ENCODE peak calls at places on chromosomes 11 and 22, in eight cellular contexts. One of them, this sample, is unnamed.
A peak's percentile ranks its signal among the peaks of the same experiment; 100 is the strongest.

GRCh38 chr11:34632105-34632780 is 11.3 kb downstream of the EHF start:
- DNase-seq in ovary: no peak
- DNase-seq in AG09309: no peak
- DNase-seq in fibroblast of lung: no peak
- DNase-seq in nephron progenitor cell: no peak
- DNase-seq in GM23338: no peak
- DNase-seq in fibroblast of mammary gland: no peak
- DNase-seq in esophagus muscularis mucosa: no peak
- DNase-seq in this sample: no peak

GRCh38 chr11:63680842-63681207 is 475 bp upstream of the RTN3 start:
- DNase-seq in ovary: peak; percentile 32
- DNase-seq in AG09309: no peak
- DNase-seq in fibroblast of lung: no peak
- DNase-seq in nephron progenitor cell: no peak
- DNase-seq in GM23338: peak; percentile 37
- DNase-seq in fibroblast of mammary gland: peak; percentile 44
- DNase-seq in esophagus muscularis mucosa: no peak
- DNase-seq in this sample: peak; percentile 2

GRCh38 chr11:2781413-2782274 is 81.8 kb upstream of the KCNQ1OT1 start:
- DNase-seq in ovary: peak; percentile 38
- DNase-seq in AG09309: no peak
- DNase-seq in fibroblast of lung: peak; percentile 14
- DNase-seq in nephron progenitor cell: no peak
- DNase-seq in GM23338: no peak
- DNase-seq in fibroblast of mammary gland: no peak
- DNase-seq in esophagus muscularis mucosa: peak; percentile 89
- DNase-seq in this sample: peak; percentile 1

GRCh38 chr11:64237484-64237951 is 3.1 kb downstream of the VEGFB start:
- DNase-seq in ovary: peak; percentile 53
- DNase-seq in AG09309: no peak
- DNase-seq in fibroblast of lung: no peak
- DNase-seq in nephron progenitor cell: no peak
- DNase-seq in GM23338: no peak
- DNase-seq in fibroblast of mammary gland: no peak
- DNase-seq in esophagus muscularis mucosa: no peak
- DNase-seq in this sample: no peak

GRCh38 chr11:118434553-118435232 is 1.6 kb upstream of the KMT2A start:
- DNase-seq in ovary: peak; percentile 35
- DNase-seq in AG09309: no peak
- DNase-seq in fibroblast of lung: peak; percentile 26
- DNase-seq in nephron progenitor cell: peak; percentile 62
- DNase-seq in GM23338: peak; percentile 73
- DNase-seq in fibroblast of mammary gland: peak; percentile 24
- DNase-seq in esophagus muscularis mucosa: no peak
- DNase-seq in this sample: peak; percentile 41

GRCh38 chr22:19626666-19627065 is 87.6 kb upstream of the SEPTIN5 start:
- DNase-seq in ovary: no peak
- DNase-seq in AG09309: no peak
- DNase-seq in fibroblast of lung: no peak
- DNase-seq in nephron progenitor cell: no peak
- DNase-seq in GM23338: no peak
- DNase-seq in fibroblast of mammary gland: no peak
- DNase-seq in esophagus muscularis mucosa: no peak
- DNase-seq in this sample: no peak

GRCh38 chr11:88651556-88651955 is 314.0 kb upstream of the CTSC start:
- DNase-seq in ovary: no peak
- DNase-seq in AG09309: peak; percentile 4
- DNase-seq in fibroblast of lung: no peak
- DNase-seq in nephron progenitor cell: no peak
- DNase-seq in GM23338: no peak
- DNase-seq in fibroblast of mammary gland: peak; percentile 40
- DNase-seq in esophagus muscularis mucosa: no peak
- DNase-seq in this sample: no peak

GRCh38 chr11:94308024-94308423 is 3.6 kb downstream of the IZUMO1R start:
- DNase-seq in ovary: no peak
- DNase-seq in AG09309: no peak
- DNase-seq in fibroblast of lung: no peak
- DNase-seq in nephron progenitor cell: no peak
- DNase-seq in GM23338: no peak
- DNase-seq in fibroblast of mammary gland: no peak
- DNase-seq in esophagus muscularis mucosa: no peak
- DNase-seq in this sample: no peak

GRCh38 chr11:90646706-90647105 is 423.9 kb upstream of the CHORDC1 start:
- DNase-seq in ovary: no peak
- DNase-seq in AG09309: no peak
- DNase-seq in fibroblast of lung: no peak
- DNase-seq in nephron progenitor cell: no peak
- DNase-seq in GM23338: no peak
- DNase-seq in fibroblast of mammary gland: no peak
- DNase-seq in esophagus muscularis mucosa: no peak
- DNase-seq in this sample: no peak

DNA sequence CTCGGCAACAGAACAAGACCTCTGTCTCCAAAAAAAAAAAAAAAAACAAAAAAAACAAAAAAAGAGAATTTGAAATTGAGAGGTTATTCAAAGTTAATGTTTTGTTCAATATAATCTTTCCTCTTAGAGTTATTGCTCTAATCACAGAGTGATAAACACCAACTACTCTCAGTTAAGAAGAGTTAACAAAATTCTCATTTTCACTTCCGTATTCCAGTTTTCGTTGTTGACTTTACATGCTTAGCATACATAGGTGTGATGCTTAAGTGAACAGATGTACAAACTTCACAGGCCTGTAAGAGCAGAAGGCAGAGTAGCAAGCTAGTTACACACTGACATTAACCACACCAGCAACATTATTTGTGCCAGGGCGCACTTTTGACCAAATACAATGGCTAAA is 12.3 kb downstream of the EIF4ENIF1 start:
- DNase-seq in ovary: no peak
- DNase-seq in AG09309: no peak
- DNase-seq in fibroblast of lung: no peak
- DNase-seq in nephron progenitor cell: no peak
- DNase-seq in GM23338: no peak
- DNase-seq in fibroblast of mammary gland: no peak
- DNase-seq in esophagus muscularis mucosa: no peak
- DNase-seq in this sample: no peak
- TF ChIP-seq CTCF in ovary: no peak
- TF ChIP-seq CTCF in AG09309: no peak
- TF ChIP-seq CTCF in fibroblast of lung: no peak
- TF ChIP-seq CTCF in nephron progenitor cell: no peak
- TF ChIP-seq CTCF in GM23338: no peak
- TF ChIP-seq CTCF in fibroblast of mammary gland: no peak
- TF ChIP-seq CTCF in esophagus muscularis mucosa: no peak
- TF ChIP-seq CTCF in this sample: no peak

GRCh38 chr11:43516316-43516820 is 157.6 kb downstream of the TTC17 start:
- DNase-seq in ovary: no peak
- DNase-seq in AG09309: no peak
- DNase-seq in fibroblast of lung: no peak
- DNase-seq in nephron progenitor cell: peak; percentile 27
- DNase-seq in GM23338: peak; percentile 46
- DNase-seq in fibroblast of mammary gland: no peak
- DNase-seq in esophagus muscularis mucosa: no peak
- DNase-seq in this sample: peak; percentile 64

GRCh38 chr11:43518407-43519165 is 159.9 kb downstream of the TTC17 start:
- DNase-seq in ovary: no peak
- DNase-seq in AG09309: no peak
- DNase-seq in fibroblast of lung: no peak
- DNase-seq in nephron progenitor cell: no peak
- DNase-seq in GM23338: no peak
- DNase-seq in fibroblast of mammary gland: peak; percentile 19
- DNase-seq in esophagus muscularis mucosa: no peak
- DNase-seq in this sample: no peak

GRCh38 chr11:43517518-43517917 is 158.8 kb downstream of the TTC17 start:
- DNase-seq in ovary: no peak
- DNase-seq in AG09309: no peak
- DNase-seq in fibroblast of lung: no peak
- DNase-seq in nephron progenitor cell: no peak
- DNase-seq in GM23338: no peak
- DNase-seq in fibroblast of mammary gland: peak; percentile 33
- DNase-seq in esophagus muscularis mucosa: no peak
- DNase-seq in this sample: no peak

GRCh38 chr11:43511959-43512358 is 153.2 kb downstream of the TTC17 start:
- DNase-seq in ovary: no peak
- DNase-seq in AG09309: no peak
- DNase-seq in fibroblast of lung: no peak
- DNase-seq in nephron progenitor cell: no peak
- DNase-seq in GM23338: no peak
- DNase-seq in fibroblast of mammary gland: no peak
- DNase-seq in esophagus muscularis mucosa: no peak
- DNase-seq in this sample: no peak

GRCh38 chr11:43515090-43515489 is 156.4 kb downstream of the TTC17 start:
- DNase-seq in ovary: no peak
- DNase-seq in AG09309: no peak
- DNase-seq in fibroblast of lung: no peak
- DNase-seq in nephron progenitor cell: peak; percentile 11
- DNase-seq in GM23338: peak; percentile 76
- DNase-seq in fibroblast of mammary gland: no peak
- DNase-seq in esophagus muscularis mucosa: no peak
- DNase-seq in this sample: peak; percentile 25
- TF ChIP-seq CTCF in ovary: no peak
- TF ChIP-seq CTCF in AG09309: no peak
- TF ChIP-seq CTCF in fibroblast of lung: no peak
- TF ChIP-seq CTCF in nephron progenitor cell: no peak
- TF ChIP-seq CTCF in GM23338: peak; percentile 74
- TF ChIP-seq CTCF in fibroblast of mammary gland: peak; percentile 14
- TF ChIP-seq CTCF in esophagus muscularis mucosa: no peak
- TF ChIP-seq CTCF in this sample: peak; percentile 50

DNA sequence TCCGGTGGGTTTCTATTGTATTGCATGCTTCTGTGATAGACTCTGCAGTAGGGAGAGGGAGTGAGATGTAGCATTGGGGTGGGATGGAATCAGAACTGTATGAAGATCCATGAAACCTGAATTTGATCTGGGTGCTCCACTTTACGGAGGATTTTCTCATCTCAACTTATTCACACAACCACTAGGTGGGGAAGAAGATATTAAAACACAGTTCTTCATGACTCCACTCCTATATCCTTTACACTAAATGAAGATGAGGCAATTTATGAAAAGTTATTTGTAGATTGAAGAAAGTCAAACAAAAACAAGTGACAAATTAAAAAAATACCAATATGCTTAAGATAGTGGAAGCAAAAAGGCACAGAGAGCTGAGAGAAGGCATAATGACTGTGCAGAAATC is 92.6 kb upstream of the PDGFD start:
- DNase-seq in ovary: no peak
- DNase-seq in AG09309: no peak
- DNase-seq in fibroblast of lung: peak; percentile 48
- DNase-seq in nephron progenitor cell: no peak
- DNase-seq in GM23338: peak; percentile 17
- DNase-seq in fibroblast of mammary gland: peak; percentile 6
- DNase-seq in esophagus muscularis mucosa: no peak
- DNase-seq in this sample: no peak
- TF ChIP-seq CTCF in ovary: no peak
- TF ChIP-seq CTCF in AG09309: no peak
- TF ChIP-seq CTCF in fibroblast of lung: peak; percentile 43
- TF ChIP-seq CTCF in nephron progenitor cell: no peak
- TF ChIP-seq CTCF in GM23338: peak; percentile 45
- TF ChIP-seq CTCF in fibroblast of mammary gland: peak; percentile 6
- TF ChIP-seq CTCF in esophagus muscularis mucosa: no peak
- TF ChIP-seq CTCF in this sample: peak; percentile 41

GRCh38 chr11:128484172-128484571 is 103.2 kb downstream of the ETS1 start:
- DNase-seq in ovary: no peak
- DNase-seq in AG09309: no peak
- DNase-seq in fibroblast of lung: no peak
- DNase-seq in nephron progenitor cell: no peak
- DNase-seq in GM23338: peak; percentile 40
- DNase-seq in fibroblast of mammary gland: no peak
- DNase-seq in esophagus muscularis mucosa: no peak
- DNase-seq in this sample: no peak
- TF ChIP-seq CTCF in ovary: no peak
- TF ChIP-seq CTCF in AG09309: peak; percentile 22
- TF ChIP-seq CTCF in fibroblast of lung: no peak
- TF ChIP-seq CTCF in nephron progenitor cell: no peak
- TF ChIP-seq CTCF in GM23338: peak; percentile 68
- TF ChIP-seq CTCF in fibroblast of mammary gland: peak; percentile 9
- TF ChIP-seq CTCF in esophagus muscularis mucosa: no peak
- TF ChIP-seq CTCF in this sample: no peak

GRCh38 chr22:23716811-23717801 is 26.3 kb downstream of the RGL4 start:
- DNase-seq in ovary: peak; percentile 91
- DNase-seq in AG09309: peak; percentile 24
- DNase-seq in fibroblast of lung: peak; percentile 89
- DNase-seq in nephron progenitor cell: peak; percentile 89
- DNase-seq in GM23338: peak; percentile 96
- DNase-seq in fibroblast of mammary gland: peak; percentile 86
- DNase-seq in esophagus muscularis mucosa: no peak
- DNase-seq in this sample: peak; percentile 89
- TF ChIP-seq CTCF in ovary: peak; percentile 20
- TF ChIP-seq CTCF in AG09309: no peak
- TF ChIP-seq CTCF in fibroblast of lung: no peak
- TF ChIP-seq CTCF in nephron progenitor cell: no peak
- TF ChIP-seq CTCF in GM23338: no peak
- TF ChIP-seq CTCF in fibroblast of mammary gland: no peak
- TF ChIP-seq CTCF in esophagus muscularis mucosa: no peak
- TF ChIP-seq CTCF in this sample: no peak

This sample was measured in neural crest cell.